ENCODE peak calls at places on chromosomes 5 and 9, in seven cellular contexts. G is IMR-90, E is SK-N-SH, B is A549, F is HepG2, K is WTC11, P is K562. A is an unnamed sample.

GRCh38 chr9:21443849-21444625 is 3.8 kb downstream of the IFNA1 start:
- DNase-seq in G (no peak), E (no peak), B (no peak), F (no peak), K (no peak), P (no peak), A (no peak)

GRCh38 chr5:59698774-59699173 is 194.8 kb downstream of the PDE4D start:
- DNase-seq in G (no peak), E (no peak), B (no peak), F (no peak), K (no peak), P (no peak), A (no peak)

GRCh38 chr5:176675676-176676360 is 28.5 kb downstream of the TSPAN17 start:
- DNase-seq in G (no peak), E (no peak), B (peak), F (peak), K (peak), P (peak), A (no peak)

GRCh38 chr5:126875303-126875785 is 98.4 kb downstream of the LMNB1 start:
- DNase-seq in G (no peak), E (no peak), B (no peak), F (no peak), K (no peak), P (no peak), A (no peak)

GRCh38 chr5:77200663-77201062 is 9.8 kb upstream of the PDE8B start:
- DNase-seq in G (no peak), E (no peak), B (no peak), F (no peak), K (no peak), P (no peak), A (no peak)

GRCh38 chr5:35987776-35988175 is 3.4 kb downstream of the UGT3A1 start:
- DNase-seq in G (no peak), E (no peak), B (no peak), F (no peak), K (no peak), P (no peak), A (no peak)

GRCh38 chr5:143355710-143356109 is 47.8 kb downstream of the NR3C1 start:
- DNase-seq in G (peak), E (peak), B (peak), F (peak), K (no peak), P (peak), A (no peak)

GRCh38 chr5:135345945-135346731 is 52.9 kb downstream of the MACROH2A1 start:
- DNase-seq in G (no peak), E (no peak), B (no peak), F (no peak), K (no peak), P (no peak), A (no peak)

GRCh38 chr5:179263391-179264052 is 81.7 kb downstream of the ADAMTS2 start:
- DNase-seq in G (no peak), E (peak), B (no peak), F (no peak), K (peak), P (no peak), A (peak)

GRCh38 chr5:147081256-147081872 is 153.5 kb upstream of the STK32A start:
- DNase-seq in G (no peak), E (no peak), B (no peak), F (no peak), K (no peak), P (no peak), A (no peak)

GRCh38 chr5:65418661-65419060 is 63.1 kb downstream of the ADAMTS6 start:
- DNase-seq in G (peak), E (no peak), B (no peak), F (no peak), K (no peak), P (no peak), A (no peak)

GRCh38 chr5:78331523-78332080 is 28.8 kb upstream of the SCAMP1 start:
- DNase-seq in G (no peak), E (no peak), B (no peak), F (peak), K (no peak), P (no peak), A (no peak)

GRCh38 chr9:130745210-130745800 is 51.7 kb downstream of the EXOSC2 start:
- DNase-seq in G (no peak), E (no peak), B (no peak), F (no peak), K (no peak), P (peak), A (no peak)

DNA sequence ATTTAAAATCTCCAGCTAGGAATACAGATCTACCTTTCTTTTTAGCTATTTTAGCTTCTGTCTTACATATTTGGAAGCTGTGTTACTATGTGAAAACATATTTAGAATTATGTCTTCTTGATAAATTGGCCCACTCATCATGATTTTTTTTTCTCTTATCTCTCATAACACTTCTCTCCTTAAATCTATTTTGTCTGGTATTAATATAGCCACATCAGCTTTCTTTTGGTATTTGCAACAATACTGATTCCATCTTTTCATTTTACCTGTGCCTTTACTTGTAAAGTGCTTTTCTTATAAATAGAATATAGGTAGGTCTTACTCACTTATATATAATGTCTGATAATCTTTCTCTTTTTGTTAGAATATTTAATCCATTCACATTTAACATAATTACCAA is 19.6 kb downstream of the PJA2 start:
- DNase-seq in G (no peak), E (no peak), B (no peak), F (no peak), K (no peak), P (no peak), A (no peak)
- TF ChIP-seq USF2 in G (no peak), E (no peak), B (no peak), F (no peak), K (no peak), P (no peak), A (no peak)

GRCh38 chr5:150230842-150231241 is 41.0 kb downstream of the SLC6A7 start:
- DNase-seq in G (no peak), E (no peak), B (no peak), F (no peak), K (no peak), P (no peak), A (no peak)
- TF ChIP-seq USF2 in G (no peak), E (no peak), B (no peak), F (no peak), K (no peak), P (no peak), A (no peak)

DNA sequence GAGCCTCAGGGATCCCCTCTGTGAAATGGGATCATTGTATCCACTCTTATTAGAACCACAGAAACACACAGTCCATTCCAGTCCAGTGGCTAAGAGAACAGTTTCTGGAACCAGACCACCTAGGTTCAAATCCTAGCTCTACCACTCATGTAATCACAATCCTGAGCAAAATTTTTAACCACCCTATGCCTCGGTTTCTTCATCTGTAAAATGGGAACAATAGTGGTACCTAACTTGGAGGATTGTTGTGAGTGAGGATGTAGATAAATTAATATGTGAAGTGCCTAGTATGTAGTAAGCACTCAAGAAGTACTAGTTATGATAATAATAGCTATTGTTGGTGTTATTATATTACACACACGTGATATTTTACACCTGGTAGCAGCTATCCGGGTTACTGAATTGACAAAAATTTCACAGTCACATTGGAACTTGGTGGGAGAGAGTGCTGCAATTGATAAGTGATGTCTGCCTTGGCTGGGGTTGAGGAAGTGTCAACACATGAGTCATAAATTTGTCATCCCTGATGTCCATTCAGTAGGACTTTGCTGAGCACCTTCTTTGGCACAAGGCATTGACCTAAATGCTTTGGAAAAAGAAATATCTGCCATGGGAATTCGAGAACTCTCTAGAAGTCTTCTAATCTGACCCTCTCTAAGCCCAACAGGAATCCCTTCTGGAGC is 68.4 kb downstream of the COL27A1 start:
- DNase-seq in G (peak), E (no peak), B (peak), F (peak), K (no peak), P (peak), A (no peak)
- TF ChIP-seq USF2 in G (no peak), E (no peak), B (no peak), F (no peak), K (no peak), P (no peak), A (no peak)

GRCh38 chr5:171863928-171864327 is 78.3 kb downstream of the SMIM23 start:
- DNase-seq in G (peak), E (no peak), B (no peak), F (no peak), K (no peak), P (no peak), A (no peak)

GRCh38 chr5:171865431-171865830 is 79.8 kb downstream of the SMIM23 start:
- DNase-seq in G (no peak), E (no peak), B (no peak), F (no peak), K (no peak), P (no peak), A (no peak)

GRCh38 chr5:171869956-171870355 is 84.3 kb downstream of the SMIM23 start:
- DNase-seq in G (no peak), E (no peak), B (no peak), F (no peak), K (no peak), P (no peak), A (no peak)

GRCh38 chr5:171867786-171868185 is 82.2 kb downstream of the SMIM23 start:
- DNase-seq in G (peak), E (no peak), B (no peak), F (no peak), K (no peak), P (no peak), A (no peak)

GRCh38 chr5:171868236-171868635 is 82.6 kb downstream of the SMIM23 start:
- DNase-seq in G (no peak), E (no peak), B (no peak), F (no peak), K (no peak), P (no peak), A (no peak)
- TF ChIP-seq USF2 in G (no peak), E (no peak), B (no peak), F (no peak), K (no peak), P (no peak), A (no peak)

GRCh38 chr5:32848681-32849080 is 137.6 kb downstream of the NPR3 start:
- DNase-seq in G (peak), E (no peak), B (no peak), F (no peak), K (no peak), P (no peak), A (no peak)

GRCh38 chr5:32854473-32854872 is 143.4 kb downstream of the NPR3 start:
- DNase-seq in G (no peak), E (no peak), B (no peak), F (no peak), K (no peak), P (no peak), A (no peak)

GRCh38 chr5:32852535-32852934 is 141.4 kb downstream of the NPR3 start:
- DNase-seq in G (peak), E (no peak), B (peak), F (peak), K (peak), P (no peak), A (peak)

GRCh38 chr5:32850792-32851191 is 139.7 kb downstream of the NPR3 start:
- DNase-seq in G (no peak), E (no peak), B (no peak), F (no peak), K (no peak), P (no peak), A (no peak)

DNA sequence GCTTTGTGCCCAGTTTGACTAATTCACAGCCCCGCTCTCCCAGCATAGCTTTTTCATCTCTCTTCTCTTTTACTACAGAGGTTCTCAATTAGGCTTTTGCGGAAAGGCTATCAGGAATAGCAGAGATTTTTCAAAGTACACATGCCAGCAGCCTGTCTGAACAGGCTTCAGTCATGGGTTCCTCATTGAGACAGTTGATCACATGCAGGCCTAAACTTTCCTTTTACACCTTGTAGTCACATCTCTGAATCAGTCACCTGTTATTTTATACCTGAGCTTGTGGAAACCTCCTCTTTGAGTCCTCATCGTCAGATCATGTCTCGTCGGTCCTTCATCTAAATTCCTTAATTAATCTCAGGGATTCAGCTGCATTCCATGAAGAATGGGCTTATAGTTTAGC is 140.7 kb downstream of the NPR3 start:
- DNase-seq in G (no peak), E (no peak), B (no peak), F (no peak), K (no peak), P (no peak), A (no peak)
- TF ChIP-seq USF2 in G (no peak), E (no peak), B (no peak), F (no peak), K (no peak), P (no peak), A (no peak)

GRCh38 chr9:5626727-5627634 is 1.9 kb upstream of the RIC1 start:
- DNase-seq in G (peak), E (peak), B (peak), F (no peak), K (no peak), P (peak), A (no peak)
- TF ChIP-seq USF2 in G (no peak), E (no peak), B (no peak), F (no peak), K (no peak), P (no peak), A (no peak)